ENCODE peak calls at places on chromosomes 11 and 22, in four cellular contexts. E, U, Q and T are unnamed samples.

GRCh38 chr11:110196241-110196754 is 100.1 kb downstream of the RDX start:
- DNase-seq in E (no peak), U (no peak), Q (peak), T (no peak)

GRCh38 chr22:46754110-46754799 is 8.2 kb upstream of the TBC1D22A start:
- DNase-seq in E (peak), U (no peak), Q (peak), T (no peak)

GRCh38 chr11:123057604-123058305 is 4.2 kb downstream of the HSPA8 start:
- DNase-seq in E (no peak), U (no peak), Q (no peak), T (no peak)

GRCh38 chr11:63802637-63803414 is 10.4 kb upstream of the SPINDOC start:
- DNase-seq in E (peak), U (no peak), Q (no peak), T (no peak)

GRCh38 chr22:29801796-29802195 is 34.6 kb downstream of the UQCR10 start:
- DNase-seq in E (no peak), U (no peak), Q (no peak), T (no peak)

GRCh38 chr11:26930518-26931247 is 63.2 kb upstream of the FIBIN start:
- DNase-seq in E (no peak), U (no peak), Q (no peak), T (no peak)

GRCh38 chr11:105738972-105739574 is 129.2 kb downstream of the GRIA4 start:
- DNase-seq in E (no peak), U (no peak), Q (no peak), T (no peak)

GRCh38 chr11:69040581-69041260 is 8.0 kb upstream of the TPCN2 start:
- DNase-seq in E (no peak), U (no peak), Q (no peak), T (no peak)

GRCh38 chr11:126127898-126128297 is 65.2 kb upstream of the CDON start:
- DNase-seq in E (no peak), U (no peak), Q (no peak), T (no peak)

GRCh38 chr22:48795664-48796063 is 1032.0 kb downstream of the BRD1 start:
- DNase-seq in E (no peak), U (no peak), Q (no peak), T (no peak)

GRCh38 chr22:43133401-43133800 is 9.8 kb downstream of the MCAT start:
- DNase-seq in E (no peak), U (no peak), Q (no peak), T (no peak)

GRCh38 chr11:74297484-74297883 is 14.0 kb downstream of the P4HA3 start:
- DNase-seq in E (no peak), U (no peak), Q (no peak), T (no peak)

GRCh38 chr11:16993495-16993894 is 20.7 kb downstream of the PLEKHA7 start:
- DNase-seq in E (no peak), U (no peak), Q (no peak), T (no peak)

GRCh38 chr22:19535001-19535400 is 10.8 kb upstream of the CLDN5 start:
- DNase-seq in E (no peak), U (no peak), Q (no peak), T (no peak)

GRCh38 chr22:39205344-39206021 is 39.3 kb downstream of the PDGFB start:
- DNase-seq in E (peak), U (no peak), Q (peak), T (no peak)

GRCh38 chr11:47187723-47188122 is 1.5 kb upstream of the PACSIN3 start:
- DNase-seq in E (no peak), U (no peak), Q (no peak), T (no peak)

GRCh38 chr11:77377734-77378133 is 76.2 kb upstream of the GDPD4 start:
- DNase-seq in E (no peak), U (no peak), Q (no peak), T (no peak)

GRCh38 chr11:29324328-29324727 is 692.5 kb downstream of the KCNA4 start:
- DNase-seq in E (no peak), U (no peak), Q (no peak), T (no peak)

GRCh38 chr11:130323452-130324448 is 9.0 kb upstream of the ZBTB44 start:
- DNase-seq in E (no peak), U (no peak), Q (no peak), T (no peak)

GRCh38 chr11:12841946-12842630 is 167.0 kb upstream of the RASSF10 start:
- DNase-seq in E (peak), U (no peak), Q (no peak), T (no peak)
- TF ChIP-seq CBX5 in E (no peak), U (no peak), Q (no peak), T (no peak)

GRCh38 chr11:114076974-114077373 is 17.5 kb downstream of the ZBTB16 start:
- DNase-seq in E (no peak), U (no peak), Q (no peak), T (no peak)

GRCh38 chr11:114077482-114078305 is 18.2 kb downstream of the ZBTB16 start:
- DNase-seq in E (no peak), U (no peak), Q (no peak), T (no peak)

GRCh38 chr11:114074546-114075342 is 15.2 kb downstream of the ZBTB16 start:
- DNase-seq in E (no peak), U (no peak), Q (no peak), T (no peak)

GRCh38 chr11:114075343-114075610 is 15.8 kb downstream of the ZBTB16 start:
- DNase-seq in E (no peak), U (no peak), Q (no peak), T (no peak)

GRCh38 chr11:114075891-114076441 is 16.5 kb downstream of the ZBTB16 start:
- DNase-seq in E (peak), U (no peak), Q (peak), T (no peak)
- TF ChIP-seq EZH2 in E (no peak), U (no peak), Q (no peak), T (no peak)

DNA sequence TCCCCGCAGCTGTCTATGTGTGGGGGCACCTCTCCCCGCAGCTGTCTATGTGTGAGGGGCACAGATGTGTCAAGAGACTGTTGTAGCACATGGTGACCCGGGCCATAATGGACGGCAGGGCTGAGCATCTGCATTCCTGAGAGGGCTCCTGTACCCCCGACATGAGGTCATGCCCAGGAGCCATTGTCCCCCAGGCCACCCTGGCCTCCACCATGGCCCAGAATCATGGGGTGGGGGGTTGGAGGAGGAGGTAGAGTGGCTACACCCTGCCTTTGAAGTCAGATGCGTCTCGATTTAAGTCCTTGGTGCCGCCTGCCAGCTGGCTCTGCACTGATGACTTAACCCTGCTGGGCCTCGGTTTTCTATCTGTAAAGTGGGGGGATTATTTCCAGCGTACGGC is 49.1 kb downstream of the ARHGAP8 start:
- DNase-seq in E (no peak), U (no peak), Q (no peak), T (no peak)
- TF ChIP-seq CBX5 in E (no peak), U (no peak), Q (no peak), T (no peak)

GRCh38 chr11:4187055-4187988 is 92.7 kb downstream of the RRM1 start:
- DNase-seq in E (peak), U (peak), Q (peak), T (no peak)
- TF ChIP-seq EZH2 in E (no peak), U (no peak), Q (no peak), T (no peak)

GRCh38 chr11:2673871-2674471 is 25.8 kb downstream of the KCNQ1OT1 start:
- DNase-seq in E (no peak), U (no peak), Q (no peak), T (no peak)

GRCh38 chr11:2674681-2675131 is 25.1 kb downstream of the KCNQ1OT1 start:
- DNase-seq in E (no peak), U (no peak), Q (no peak), T (no peak)

GRCh38 chr11:2677127-2677526 is 22.7 kb downstream of the KCNQ1OT1 start:
- DNase-seq in E (no peak), U (no peak), Q (no peak), T (peak)

GRCh38 chr11:2673250-2673610 is 26.6 kb downstream of the KCNQ1OT1 start:
- DNase-seq in E (no peak), U (no peak), Q (no peak), T (no peak)

GRCh38 chr11:2675540-2675939 is 24.3 kb downstream of the KCNQ1OT1 start:
- DNase-seq in E (no peak), U (no peak), Q (no peak), T (no peak)
- TF ChIP-seq CBX5 in E (no peak), U (no peak), Q (no peak), T (no peak)